ENCODE peak calls at places on chromosomes 12 and 14, in ten cellular contexts. I is transverse colon, K is endothelial cell of umbilical vein, Z is H1, E is prostate gland, S is uterus, F is tibial nerve, V is HCT116, H is spleen, X is heart left ventricle. L is an unnamed sample. For H3K36me3, the result is how much of the 10 kb centered on the place peaks cover.

GRCh38 chr12:15700595-15700994 is 88.6 kb downstream of the EPS8 start:
- DNase-seq in S (no peak), I (no peak), E (no peak), H (no peak), V (peak), K (peak), X (no peak), F (no peak), Z (no peak), L (no peak)

GRCh38 chr12:101891462-101891971 is 14.1 kb downstream of the DRAM1 start:
- DNase-seq in E (peak), F (no peak), Z (no peak), I (peak), H (no peak), K (peak), X (no peak), S (no peak), V (no peak), L (peak)

GRCh38 chr12:10771132-10771733 is 31.2 kb downstream of the TAS2R7 start:
- DNase-seq in S (no peak), K (peak), H (no peak), V (peak), X (no peak), I (no peak), F (peak), E (no peak), Z (no peak), L (no peak)

GRCh38 chr12:41663487-41664258 is 475.6 kb downstream of the PDZRN4 start:
- DNase-seq in K (peak), Z (no peak), F (no peak), E (no peak), S (no peak), I (no peak), V (peak), H (no peak), X (no peak), L (no peak)

GRCh38 chr12:126191949-126192348 is 1126.7 kb downstream of the AACS start:
- DNase-seq in E (no peak), H (no peak), Z (no peak), V (no peak), K (no peak), X (no peak), S (no peak), I (no peak), F (no peak), L (no peak)

GRCh38 chr12:113305281-113305856 is 29.5 kb downstream of the SLC8B1 start:
- DNase-seq in F (no peak), K (no peak), E (no peak), X (no peak), Z (no peak), S (no peak), I (no peak), H (no peak), V (no peak), L (no peak)

GRCh38 chr14:37172024-37172869 is at the start of gene SLC25A21:
- DNase-seq in Z (peak), I (peak), F (peak), V (peak), S (peak), E (peak), X (peak), H (peak), K (peak), L (peak)

GRCh38 chr12:83042441-83043215 is 355.9 kb downstream of the TMTC2 start:
- DNase-seq in X (no peak), H (no peak), V (no peak), E (no peak), F (no peak), I (no peak), Z (no peak), K (no peak), S (no peak), L (peak)

DNA sequence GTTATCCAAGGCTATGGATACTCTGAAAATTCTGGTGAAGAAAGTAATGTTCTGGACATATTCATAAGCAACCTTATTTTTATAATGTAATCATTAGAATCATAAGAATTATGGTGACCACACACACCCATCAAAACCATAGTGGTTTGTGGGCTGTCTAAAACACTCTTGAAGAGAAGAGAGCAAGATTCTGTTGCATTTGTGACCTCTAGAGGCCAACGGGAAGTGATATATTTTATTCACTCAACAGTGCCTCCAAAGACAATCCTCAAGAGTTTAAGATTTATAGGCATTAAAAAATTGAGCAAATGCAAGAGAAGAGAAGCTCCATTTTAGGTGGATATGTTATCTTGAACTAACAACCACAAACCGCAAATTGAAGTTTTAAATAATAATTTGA is 68.5 kb upstream of the LGR5 start:
- DNase-seq in S (no peak), E (no peak), H (no peak), Z (no peak), V (peak), X (no peak), I (no peak), F (no peak), K (no peak), L (no peak)
- TF ChIP-seq CTCF in S (no peak), E (no peak), H (no peak), Z (peak), V (peak), X (no peak), I (no peak), F (no peak), K (no peak), L (no peak)

DNA sequence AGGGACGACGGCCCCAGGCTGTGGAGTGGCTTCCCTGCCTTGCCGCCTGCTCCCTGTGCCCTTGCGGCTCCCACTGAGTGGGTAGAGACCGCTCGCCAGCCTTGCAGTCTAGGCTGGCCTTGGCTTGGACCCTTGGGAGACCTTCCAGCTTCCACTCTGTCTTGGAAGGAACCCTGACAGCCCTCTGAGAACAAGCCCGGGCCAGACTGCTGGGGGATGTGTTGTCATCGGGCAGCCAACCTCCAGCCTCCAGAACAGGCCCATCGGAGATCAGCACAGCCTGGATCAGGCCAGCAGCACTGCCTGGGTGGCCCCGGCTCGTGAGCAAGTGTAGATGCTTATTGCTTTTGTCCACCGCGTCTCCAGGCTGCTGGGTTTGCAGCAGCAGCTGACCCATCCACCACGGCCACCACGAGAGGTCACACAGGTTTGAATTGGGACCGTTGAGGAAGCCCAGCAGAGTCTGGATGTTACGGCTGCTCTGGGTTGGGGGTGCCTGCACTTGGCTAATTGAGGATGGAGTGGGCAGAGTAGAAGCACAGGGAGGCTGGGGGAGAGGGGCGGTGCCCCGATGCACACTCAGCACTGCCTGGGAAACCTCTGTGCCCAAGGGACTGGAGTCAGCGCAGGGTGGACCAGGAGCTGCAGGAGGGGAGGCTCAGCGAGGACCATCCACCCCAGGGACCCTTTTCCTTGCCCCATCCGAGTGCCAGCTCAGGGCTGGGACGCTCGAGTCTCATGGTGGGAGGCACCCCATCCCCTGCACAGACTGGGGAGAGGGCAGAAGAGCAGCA is 55.5 kb downstream of the NOC4L start:
- DNase-seq in E (no peak), I (no peak), X (no peak), F (no peak), H (no peak), S (no peak), K (no peak), V (no peak), Z (no peak), L (no peak)
- TF ChIP-seq POLR2A in E (no peak), I (no peak), X (no peak), F (no peak), H (no peak), S (no peak), K (no peak), V (no peak), Z (no peak), L (no peak)

GRCh38 chr12:68297929-68298328 is 34.2 kb downstream of the MDM1 start:
- DNase-seq in K (no peak), H (no peak), V (no peak), Z (no peak), X (no peak), E (no peak), I (no peak), F (no peak), S (no peak), L (no peak)
- H3K36me3 ChIP-seq in K (under half), H (half or more), V (under half), Z (under half), X (under half), E (under half), I (under half), F (under half), S (under half), L (under half)

GRCh38 chr14:68547305-68548193 is 245.3 kb downstream of the ZFP36L1 start:
- DNase-seq in E (peak), X (peak), Z (no peak), V (peak), H (no peak), S (peak), I (peak), F (peak), K (no peak), L (peak)
- TF ChIP-seq CTCF in E (no peak), X (no peak), Z (no peak), V (no peak), H (no peak), S (peak), I (no peak), F (no peak), K (no peak), L (no peak)

GRCh38 chr12:51632598-51632997 is 41.6 kb downstream of the SCN8A start:
- DNase-seq in I (no peak), H (no peak), S (no peak), Z (no peak), V (no peak), E (peak), F (no peak), X (no peak), K (no peak), L (no peak)

GRCh38 chr12:51635371-51635770 is 44.3 kb downstream of the SCN8A start:
- DNase-seq in Z (no peak), I (no peak), V (no peak), E (no peak), X (no peak), K (no peak), H (no peak), F (no peak), S (no peak), L (no peak)

GRCh38 chr12:51631591-51631990 is 40.6 kb downstream of the SCN8A start:
- DNase-seq in S (no peak), E (no peak), K (peak), Z (no peak), X (no peak), F (no peak), I (no peak), V (peak), H (no peak), L (no peak)

GRCh38 chr12:51630256-51630880 is 39.3 kb downstream of the SCN8A start:
- DNase-seq in K (peak), I (no peak), E (no peak), Z (no peak), S (no peak), H (no peak), V (no peak), X (no peak), F (no peak), L (no peak)

DNA sequence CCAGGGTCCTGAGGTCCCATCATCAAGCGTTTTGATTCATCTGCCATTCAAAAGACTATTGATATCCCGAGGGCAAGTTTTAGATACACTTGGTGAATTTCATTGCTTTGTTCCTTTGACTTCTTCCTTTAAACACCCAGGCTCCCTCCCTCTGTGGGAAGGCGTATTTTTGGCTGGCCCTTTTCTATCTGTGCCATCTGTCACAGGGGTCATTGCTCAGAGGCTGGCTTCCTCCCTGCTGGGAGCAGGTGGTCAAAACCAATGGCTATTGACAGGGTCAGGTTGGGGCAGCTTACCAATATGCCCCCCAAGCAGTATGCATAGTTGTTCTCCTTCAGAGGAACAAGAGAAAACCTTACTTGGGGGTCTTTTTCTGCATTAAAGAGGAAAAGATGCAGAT is 40.0 kb downstream of the SCN8A start:
- DNase-seq in H (no peak), I (no peak), S (no peak), E (no peak), K (no peak), F (no peak), X (no peak), V (no peak), Z (no peak), L (no peak)
- TF ChIP-seq POLR2A in H (no peak), I (no peak), S (no peak), E (no peak), K (no peak), F (no peak), X (no peak), V (no peak), Z (no peak), L (no peak)

L was measured in sigmoid colon.